ENCODE peak calls at places on chromosomes 13 and 19, in eight cellular contexts. V is CD8-positive, alpha-beta T cell; L is activated CD8-positive, alpha-beta T cell treated with anti-CD3 and anti-CD28 coated beads for 36 hours; E is upper lobe of right lung; I is mucosa of descending colon; B is K562; J is heart right ventricle; M is thoracic aorta. T is an unnamed sample.

GRCh38 chr19:33268162-33268991 is 34.0 kb downstream of the CEBPA start:
- ATAC-seq in V (no peak), L (no peak), E (peak; percentile 40), I (peak; percentile 14), B (no peak), J (peak; percentile 41), M (no peak), T (no peak)

GRCh38 chr13:51557875-51558604 is 26.2 kb upstream of the WDFY2 start:
- ATAC-seq in V (no peak), L (no peak), E (peak; percentile 64), I (peak; percentile 21), B (no peak), J (peak; percentile 35), M (no peak), T (peak; percentile 43)

GRCh38 chr19:10855879-10856522 is 7.8 kb downstream of the C19orf38 start:
- ATAC-seq in V (peak; percentile 38), L (peak; percentile 70), E (peak; percentile 62), I (peak; percentile 76), B (peak; percentile 31), J (no peak), M (no peak), T (no peak)

GRCh38 chr13:21465710-21466160 is 6.6 kb upstream of the ZDHHC20 start:
- ATAC-seq in V (no peak), L (no peak), E (peak; percentile 98), I (peak; percentile 90), B (no peak), J (no peak), M (no peak), T (no peak)

GRCh38 chr13:86841264-86841663 is 829.9 kb upstream of the SLITRK5 start:
- ATAC-seq in V (no peak), L (no peak), E (no peak), I (no peak), B (no peak), J (no peak), M (no peak), T (no peak)

GRCh38 chr19:40807147-40808020 is 8.4 kb downstream of the EGLN2 start:
- ATAC-seq in V (no peak), L (no peak), E (no peak), I (no peak), B (no peak), J (no peak), M (no peak), T (no peak)

GRCh38 chr13:106375085-106375484 is 160.4 kb downstream of the EFNB2 start:
- ATAC-seq in V (no peak), L (no peak), E (no peak), I (no peak), B (no peak), J (no peak), M (no peak), T (no peak)

GRCh38 chr13:85469320-85469719 is 329.9 kb downstream of the SLITRK6 start:
- ATAC-seq in V (no peak), L (no peak), E (no peak), I (no peak), B (no peak), J (no peak), M (no peak), T (no peak)

GRCh38 chr13:41577437-41577836 is 120.1 kb downstream of the RGCC start:
- ATAC-seq in V (no peak), L (no peak), E (peak; percentile 95), I (no peak), B (no peak), J (peak; percentile 83), M (peak; percentile 66), T (peak; percentile 90)

GRCh38 chr19:17424743-17425365 is 5.0 kb downstream of the MVB12A start:
- ATAC-seq in V (peak; percentile 56), L (peak; percentile 75), E (peak; percentile 44), I (peak; percentile 24), B (peak; percentile 97), J (no peak), M (no peak), T (peak; percentile 42)

GRCh38 chr19:40627486-40628279 is 26.5 kb downstream of the LTBP4 start:
- ATAC-seq in V (no peak), L (no peak), E (no peak), I (no peak), B (no peak), J (no peak), M (no peak), T (no peak)

GRCh38 chr13:44637581-44637980 is 61.5 kb upstream of the TSC22D1 start:
- ATAC-seq in V (no peak), L (no peak), E (no peak), I (no peak), B (no peak), J (no peak), M (no peak), T (no peak)

GRCh38 chr13:24747248-24748151 is 16.5 kb upstream of the RNF17 start:
- ATAC-seq in V (no peak), L (peak; percentile 68), E (peak; percentile 21), I (peak; percentile 46), B (no peak), J (no peak), M (no peak), T (no peak)

GRCh38 chr13:101433895-101434294 is 17.6 kb upstream of the NALCN start:
- ATAC-seq in V (no peak), L (no peak), E (no peak), I (no peak), B (no peak), J (no peak), M (no peak), T (no peak)

GRCh38 chr13:28355822-28356371 is 139.0 kb downstream of the FLT1 start:
- ATAC-seq in V (peak; percentile 80), L (peak; percentile 86), E (peak; percentile 30), I (no peak), B (peak; percentile 86), J (peak; percentile 41), M (no peak), T (no peak)

GRCh38 chr19:15436826-15437110 is 13.0 kb downstream of the WIZ start:
- ATAC-seq in V (no peak), L (no peak), E (no peak), I (no peak), B (no peak), J (no peak), M (no peak), T (no peak)

GRCh38 chr13:51635137-51635878 is 51.0 kb downstream of the WDFY2 start:
- ATAC-seq in V (peak; percentile 77), L (peak; percentile 55), E (no peak), I (no peak), B (no peak), J (no peak), M (no peak), T (no peak)

GRCh38 chr13:24281188-24282008 is 28.0 kb upstream of the C1QTNF9 start:
- ATAC-seq in V (no peak), L (no peak), E (peak; percentile 37), I (no peak), B (no peak), J (no peak), M (no peak), T (no peak)

GRCh38 chr13:101618440-101619187 is 166.1 kb downstream of the ITGBL1 start:
- ATAC-seq in V (peak; percentile 84), L (peak; percentile 73), E (no peak), I (no peak), B (no peak), J (no peak), M (no peak), T (no peak)

GRCh38 chr13:21069561-21070004 is 8.2 kb upstream of the LATS2 start:
- ATAC-seq in V (no peak), L (no peak), E (peak; percentile 77), I (peak; percentile 36), B (no peak), J (peak; percentile 83), M (no peak), T (peak; percentile 91)

GRCh38 chr13:34847751-34848150 is 94.3 kb upstream of the NBEA start:
- ATAC-seq in V (no peak), L (no peak), E (no peak), I (no peak), B (no peak), J (no peak), M (no peak), T (no peak)

GRCh38 chr13:94716016-94716415 is 3.7 kb upstream of the SOX21 start:
- ATAC-seq in V (no peak), L (no peak), E (no peak), I (no peak), B (no peak), J (no peak), M (no peak), T (no peak)
- TF ChIP-seq CTCF in V (no peak), L (no peak), E (no peak), I (no peak), B (no peak), J (no peak), M (no peak), T (no peak)

DNA sequence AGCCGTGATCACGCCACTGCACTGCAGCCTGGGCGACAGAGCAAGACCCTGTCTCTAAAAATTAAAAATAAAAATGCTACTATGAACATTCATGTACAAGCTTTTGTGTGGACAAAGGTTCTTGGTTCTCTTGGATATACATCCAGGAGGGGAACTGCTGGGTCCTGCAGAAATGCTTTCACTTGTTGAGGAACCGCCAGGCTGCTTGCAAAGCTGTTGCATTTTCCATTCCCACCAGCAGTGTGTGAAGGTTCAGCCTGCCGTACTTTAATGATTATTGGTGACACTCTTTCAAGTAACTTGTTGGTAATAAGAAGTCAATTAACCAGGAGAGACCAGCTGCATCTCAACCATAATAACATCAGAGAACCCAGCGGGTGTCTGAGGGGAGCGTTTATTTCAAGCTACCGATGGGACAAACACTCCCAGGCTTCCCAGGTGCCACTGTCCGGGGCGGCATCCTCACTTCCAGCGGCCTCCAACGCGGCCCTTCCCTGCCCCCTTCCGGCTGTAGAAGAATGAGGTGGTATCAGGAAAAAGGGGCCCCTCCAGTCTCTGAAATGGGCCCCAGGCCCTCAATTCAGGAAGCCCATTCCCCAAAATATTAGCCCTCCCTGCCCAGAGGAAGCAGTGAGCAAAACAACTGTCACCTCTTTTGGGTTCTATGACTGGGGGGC is 15.2 kb upstream of the PPP1R12C start:
- ATAC-seq in V (no peak), L (no peak), E (peak; percentile 52), I (peak; percentile 27), B (no peak), J (no peak), M (no peak), T (no peak)
- TF ChIP-seq CTCF in V (no peak), L (peak; percentile 29), E (no peak), I (no peak), B (no peak), J (peak; percentile 11), M (no peak), T (no peak)

GRCh38 chr13:69092615-69093322 is 1014.9 kb upstream of the ATXN8OS start:
- ATAC-seq in V (no peak), L (no peak), E (no peak), I (no peak), B (no peak), J (no peak), M (no peak), T (no peak)
- TF ChIP-seq CTCF in V (no peak), L (no peak), E (no peak), I (no peak), B (no peak), J (no peak), M (no peak), T (no peak)

DNA sequence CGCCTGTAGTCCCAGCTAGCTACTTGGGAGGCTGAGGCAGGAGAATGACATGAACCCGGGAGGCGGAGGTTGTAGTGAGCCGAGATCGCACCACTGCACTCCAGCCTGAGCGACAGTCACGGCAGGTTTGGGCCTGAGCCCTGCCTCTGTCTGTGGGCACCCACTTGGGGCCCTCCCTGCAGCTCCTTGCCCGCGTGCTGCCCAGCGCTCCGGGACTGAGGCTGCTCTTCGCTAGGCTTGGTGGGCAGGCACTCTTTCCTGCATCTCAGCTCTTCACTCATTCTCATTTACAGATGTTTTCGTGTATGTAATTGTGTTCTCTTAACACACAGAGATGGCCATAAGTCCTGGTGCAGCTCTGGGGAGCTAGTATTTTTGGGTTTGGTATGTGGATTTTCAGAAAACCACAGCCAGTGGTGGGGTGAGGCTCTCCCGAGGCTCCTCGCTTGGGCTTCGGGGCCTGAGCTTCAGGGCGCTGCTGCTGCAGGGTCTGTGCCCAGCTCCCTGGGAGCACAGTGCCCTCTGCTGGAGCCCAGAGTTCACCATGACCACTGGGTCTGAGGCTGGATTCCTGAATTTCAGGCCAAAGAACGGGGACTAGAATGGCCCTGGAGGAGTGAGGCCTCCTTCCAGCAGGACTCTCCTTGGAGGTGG is 15.2 kb downstream of the UPF1 start:
- ATAC-seq in V (peak; percentile 65), L (peak; percentile 74), E (peak; percentile 90), I (peak; percentile 86), B (peak; percentile 89), J (peak; percentile 75), M (no peak), T (peak; percentile 88)
- TF ChIP-seq CTCF in V (peak; percentile 78), L (peak; percentile 77), E (peak; percentile 89), I (peak; percentile 77), B (peak; percentile 80), J (peak; percentile 89), M (peak; percentile 77), T (peak; percentile 92)